ENCODE peak calls at places on chromosomes 3 and 15, in five cellular contexts. L, Q, J, N and R are unnamed samples.

GRCh38 chr3:104631254-104631653 is 735.5 kb upstream of the ALCAM start:
- DNase-seq in L (no peak), Q (no peak), J (no peak), N (no peak), R (no peak)

GRCh38 chr15:99708563-99708962 is 24.7 kb downstream of the LYSMD4 start:
- DNase-seq in L (peak), Q (peak), J (peak), N (peak), R (peak)

GRCh38 chr3:136929984-136930671 is 27.7 kb upstream of the IL20RB start:
- DNase-seq in L (no peak), Q (peak), J (peak), N (peak), R (no peak)

GRCh38 chr3:185308126-185308754 is 54.4 kb upstream of the EHHADH start:
- DNase-seq in L (peak), Q (peak), J (no peak), N (no peak), R (peak)

GRCh38 chr15:47811160-47811559 is 93.9 kb downstream of the SEMA6D start:
- DNase-seq in L (no peak), Q (no peak), J (no peak), N (no peak), R (no peak)

GRCh38 chr3:156388469-156389150 is 166.3 kb downstream of the SSR3 start:
- DNase-seq in L (peak), Q (no peak), J (no peak), N (peak), R (peak)

GRCh38 chr15:78065284-78065872 is 12.1 kb downstream of the TBC1D2B start:
- DNase-seq in L (peak), Q (peak), J (peak), N (peak), R (peak)

GRCh38 chr15:101308604-101309435 is 13.8 kb upstream of the SNRPA1 start:
- DNase-seq in L (no peak), Q (no peak), J (no peak), N (no peak), R (no peak)

GRCh38 chr3:12198301-12198700 is 39.6 kb upstream of the TIMP4 start:
- DNase-seq in L (peak), Q (no peak), J (no peak), N (no peak), R (no peak)

GRCh38 chr15:40873625-40874561 is at the start of gene RHOV:
- DNase-seq in L (peak), Q (peak), J (no peak), N (peak), R (no peak)

GRCh38 chr3:11154953-11155325 is 646 bp downstream of the HRH1 start:
- DNase-seq in L (no peak), Q (no peak), J (peak), N (no peak), R (no peak)

GRCh38 chr3:118991775-118992174 is 42.9 kb downstream of the IGSF11 start:
- DNase-seq in L (no peak), Q (no peak), J (no peak), N (no peak), R (no peak)

GRCh38 chr3:171056528-171056927 is 30.0 kb upstream of the SLC2A2 start:
- DNase-seq in L (peak), Q (no peak), J (no peak), N (no peak), R (peak)

GRCh38 chr3:132231633-132232032 is 85.6 kb upstream of the ACP3 start:
- DNase-seq in L (peak), Q (no peak), J (no peak), N (no peak), R (no peak)

GRCh38 chr3:18189651-18190050 is 235.5 kb downstream of the SATB1 start:
- DNase-seq in L (peak), Q (no peak), J (no peak), N (no peak), R (no peak)

GRCh38 chr3:81443948-81444347 is 317.5 kb downstream of the GBE1 start:
- DNase-seq in L (peak), Q (no peak), J (no peak), N (no peak), R (no peak)

GRCh38 chr15:67606742-67607141 is 64.2 kb downstream of the MAP2K5 start:
- DNase-seq in L (no peak), Q (no peak), J (no peak), N (no peak), R (no peak)

GRCh38 chr3:54846085-54846484 is 81.8 kb downstream of the LRTM1 start:
- DNase-seq in L (no peak), Q (no peak), J (no peak), N (no peak), R (no peak)

GRCh38 chr3:167700926-167701325 is 33.8 kb downstream of the PDCD10 start:
- DNase-seq in L (no peak), Q (no peak), J (no peak), N (no peak), R (no peak)

GRCh38 chr15:90165659-90166489 is 35.3 kb upstream of the SEMA4B start:
- DNase-seq in L (peak), Q (peak), J (peak), N (no peak), R (peak)

GRCh38 chr15:90471126-90471525 is 58.6 kb upstream of the CRTC3 start:
- DNase-seq in L (no peak), Q (no peak), J (no peak), N (no peak), R (no peak)

GRCh38 chr3:110608566-110608965 is 463.1 kb upstream of the NECTIN3 start:
- DNase-seq in L (peak), Q (no peak), J (no peak), N (no peak), R (no peak)

GRCh38 chr15:90099072-90099867 is 3.0 kb downstream of the IDH2 start:
- DNase-seq in L (no peak), Q (no peak), J (no peak), N (no peak), R (no peak)

GRCh38 chr3:66104535-66104934 is 65.8 kb upstream of the MAGI1 start:
- DNase-seq in L (no peak), Q (no peak), J (no peak), N (no peak), R (no peak)

GRCh38 chr3:188233320-188233719 is 79.4 kb downstream of the LPP start:
- DNase-seq in L (peak), Q (no peak), J (peak), N (no peak), R (no peak)

GRCh38 chr15:82186161-82186560 is 76.4 kb downstream of the EFL1 start:
- DNase-seq in L (no peak), Q (no peak), J (no peak), N (no peak), R (no peak)

GRCh38 chr15:56241374-56242085 is 2.1 kb downstream of the RFX7 start:
- DNase-seq in L (no peak), Q (no peak), J (no peak), N (no peak), R (no peak)

GRCh38 chr15:42494998-42495360 is 455 bp upstream of the SNAP23 start:
- DNase-seq in L (peak), Q (peak), J (no peak), N (no peak), R (no peak)

GRCh38 chr3:55690746-55691540 is 203.8 kb upstream of the WNT5A start:
- DNase-seq in L (no peak), Q (peak), J (no peak), N (no peak), R (no peak)

GRCh38 chr3:141487419-141488345 is 855 bp downstream of the RASA2 start:
- DNase-seq in L (peak), Q (peak), J (peak), N (peak), R (no peak)

GRCh38 chr3:141486735-141487418 is at the start of gene RASA2:
- DNase-seq in L (peak), Q (peak), J (peak), N (peak), R (no peak)

GRCh38 chr3:141486416-141486734 is 452 bp upstream of the RASA2 start:
- DNase-seq in L (peak), Q (no peak), J (no peak), N (no peak), R (no peak)

GRCh38 chr3:141484701-141485287 is 2.0 kb upstream of the RASA2 start:
- DNase-seq in L (no peak), Q (no peak), J (no peak), N (no peak), R (no peak)

DNA sequence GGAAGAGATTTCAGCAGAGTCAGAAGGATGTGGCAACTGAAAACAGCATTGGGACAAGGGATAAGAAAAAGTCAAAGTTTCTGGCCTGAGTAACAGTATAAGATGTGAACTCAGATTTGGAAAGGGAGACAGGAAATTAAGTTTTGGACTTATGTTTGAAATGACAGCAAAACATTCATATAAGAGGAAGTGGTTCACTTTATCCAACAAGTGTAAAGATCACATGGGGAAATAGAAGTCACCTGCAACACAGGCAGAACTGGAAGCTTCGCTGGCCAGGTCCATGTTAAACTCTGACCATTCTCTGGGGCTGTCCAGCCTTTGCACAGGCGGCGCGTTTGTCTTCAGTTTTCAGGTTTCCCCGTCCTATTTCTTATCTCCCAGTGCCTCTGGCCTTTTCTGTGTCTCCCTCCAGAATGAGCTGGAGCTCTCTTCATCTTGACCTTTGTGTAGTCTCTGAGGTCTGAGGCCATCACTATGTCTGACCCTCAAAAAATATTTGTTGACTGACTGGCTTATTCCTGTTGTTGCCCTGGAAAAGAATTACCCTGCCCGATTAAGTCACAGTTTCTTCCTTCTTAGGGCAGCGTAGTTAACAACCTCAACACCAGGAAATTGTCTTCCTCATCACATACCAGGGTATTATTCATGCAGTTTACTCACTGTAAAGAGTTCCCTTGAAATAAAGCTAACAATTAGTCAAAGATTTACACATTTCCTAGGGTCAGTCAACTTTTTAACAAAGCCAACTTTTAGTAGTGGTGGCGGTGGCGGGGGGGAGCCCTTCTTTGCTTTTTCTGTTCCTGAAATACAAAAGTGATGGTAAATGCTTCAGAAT is 1.0 kb upstream of the RASA2 start:
- DNase-seq in L (peak), Q (no peak), J (no peak), N (no peak), R (no peak)
- H3K4me3 ChIP-seq in L (peak), Q (no peak), J (peak), N (peak), R (peak)

GRCh38 chr15:95558131-95558530 is 772.4 kb upstream of the NR2F2 start:
- DNase-seq in L (peak), Q (no peak), J (no peak), N (no peak), R (no peak)
- H3K27ac ChIP-seq in L (peak), Q (no peak), J (peak), N (no peak), R (no peak)

GRCh38 chr15:84979651-84980050 is 2.0 kb upstream of the PDE8A start:
- DNase-seq in L (no peak), Q (peak), J (no peak), N (peak), R (no peak)
- H3K4me3 ChIP-seq in L (no peak), Q (peak), J (peak), N (peak), R (no peak)

GRCh38 chr15:31364301-31365031 is 37.8 kb downstream of the KLF13 start:
- DNase-seq in L (no peak), Q (peak), J (peak), N (peak), R (no peak)
- H3K27ac ChIP-seq in L (no peak), Q (peak), J (peak), N (peak), R (no peak)

GRCh38 chr3:151329368-151329767 is at the start of gene P2RY13:
- DNase-seq in L (no peak), Q (no peak), J (no peak), N (no peak), R (no peak)
- H3K4me3 ChIP-seq in L (no peak), Q (no peak), J (peak), N (peak), R (no peak)

DNA sequence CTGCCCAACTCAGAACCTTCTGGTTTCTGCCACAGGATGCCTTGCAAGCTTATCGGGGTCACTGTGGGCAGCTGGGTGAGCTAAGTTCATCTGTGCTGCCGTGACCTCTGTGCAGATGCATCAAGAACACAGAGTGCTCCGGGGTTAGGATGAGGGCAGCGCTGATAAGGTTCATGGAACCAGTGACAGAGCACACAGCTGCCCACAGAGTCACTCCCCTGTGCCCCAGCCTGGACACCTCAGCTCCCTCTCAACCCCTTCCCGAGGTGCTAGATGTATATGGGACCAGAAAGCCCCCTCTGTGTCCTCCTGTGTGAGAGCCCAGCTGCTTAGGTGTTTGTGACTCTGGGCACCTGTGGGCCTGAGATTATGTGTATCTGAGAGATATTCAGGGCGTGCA is 15.8 kb upstream of the ALAS1 start:
- DNase-seq in L (no peak), Q (no peak), J (no peak), N (no peak), R (no peak)
- H3K27ac ChIP-seq in L (no peak), Q (peak), J (no peak), N (peak), R (no peak)

GRCh38 chr3:139327231-139327630 is 16.6 kb upstream of the MRPS22 start:
- DNase-seq in L (no peak), Q (no peak), J (no peak), N (no peak), R (no peak)
- H3K4me3 ChIP-seq in L (no peak), Q (no peak), J (no peak), N (no peak), R (no peak)

GRCh38 chr15:57323299-57323805 is 53.0 kb upstream of the CGNL1 start:
- DNase-seq in L (no peak), Q (no peak), J (no peak), N (peak), R (no peak)

GRCh38 chr15:57324944-57325679 is 51.2 kb upstream of the CGNL1 start:
- DNase-seq in L (no peak), Q (peak), J (no peak), N (no peak), R (no peak)

GRCh38 chr15:57322602-57323250 is 53.6 kb upstream of the CGNL1 start:
- DNase-seq in L (no peak), Q (no peak), J (no peak), N (no peak), R (no peak)

GRCh38 chr15:57324590-57324890 is 51.8 kb upstream of the CGNL1 start:
- DNase-seq in L (no peak), Q (no peak), J (no peak), N (no peak), R (no peak)

GRCh38 chr15:57323806-57324589 is 52.3 kb upstream of the CGNL1 start:
- DNase-seq in L (peak), Q (no peak), J (no peak), N (peak), R (no peak)
- H3K27ac ChIP-seq in L (no peak), Q (no peak), J (no peak), N (no peak), R (no peak)